ENCODE peak calls at places on chromosomes 16 and 17, in nine cellular contexts. D is astrocyte of the spinal cord; L is IMR-90; J is activated CD8-positive, alpha-beta T cell treated with anti-CD3 and anti-CD28 coated beads for 36 hours; Z is choroid plexus epithelial cell; K is AG04450; E is progenitor cell of endocrine pancreas; Q is GM12865; G is PC-9. I is an unnamed sample.
A peak's percentile ranks its signal among the peaks of the same experiment; 100 is the strongest.

GRCh38 chr17:5485270-5486205 is at the start of gene DERL2:
- DNase-seq in D (peak; percentile 25), L (peak; percentile 44), J (no peak), Z (peak; percentile 34), K (no peak), E (no peak), Q (no peak), G (no peak), I (no peak)

GRCh38 chr16:54538241-54538640 is 251.7 kb upstream of the IRX3 start:
- DNase-seq in D (no peak), L (no peak), J (no peak), Z (peak; percentile 7), K (no peak), E (no peak), Q (no peak), G (no peak), I (no peak)

GRCh38 chr16:72244853-72245252 is 72.9 kb upstream of the PMFBP1 start:
- DNase-seq in D (no peak), L (no peak), J (no peak), Z (peak; percentile 17), K (no peak), E (no peak), Q (no peak), G (no peak), I (no peak)

GRCh38 chr17:2084129-2084765 is 29.3 kb downstream of the HIC1 start:
- DNase-seq in D (peak; percentile 52), L (peak; percentile 53), J (no peak), Z (peak; percentile 56), K (no peak), E (no peak), Q (no peak), G (peak; percentile 95), I (no peak)

GRCh38 chr17:44118427-44119050 is 4.9 kb downstream of the HDAC5 start:
- DNase-seq in D (no peak), L (no peak), J (no peak), Z (no peak), K (no peak), E (no peak), Q (no peak), G (no peak), I (no peak)

GRCh38 chr16:86587487-86587886 is 9.1 kb downstream of the FOXL1 start:
- DNase-seq in D (no peak), L (no peak), J (no peak), Z (no peak), K (no peak), E (no peak), Q (no peak), G (no peak), I (no peak)

GRCh38 chr16:50388491-50388890 is 19.7 kb upstream of the BRD7 start:
- DNase-seq in D (no peak), L (no peak), J (no peak), Z (no peak), K (no peak), E (no peak), Q (no peak), G (no peak), I (no peak)

GRCh38 chr16:22189473-22190168 is 16.5 kb upstream of the EEF2K start:
- DNase-seq in D (peak; percentile 44), L (peak; percentile 16), J (peak; percentile 96), Z (peak; percentile 35), K (no peak), E (no peak), Q (peak; percentile 74), G (no peak), I (no peak)

GRCh38 chr16:4496305-4496704 is 20.1 kb downstream of the HMOX2 start:
- DNase-seq in D (peak; percentile 63), L (peak; percentile 85), J (no peak), Z (peak; percentile 42), K (no peak), E (no peak), Q (peak; percentile 36), G (peak; percentile 91), I (no peak)

GRCh38 chr17:79997004-79997673 is 38.5 kb downstream of the TBC1D16 start:
- DNase-seq in D (no peak), L (no peak), J (peak; percentile 89), Z (peak; percentile 52), K (no peak), E (no peak), Q (peak; percentile 65), G (no peak), I (no peak)

GRCh38 chr17:11268176-11268575 is 27.2 kb downstream of the SHISA6 start:
- DNase-seq in D (no peak), L (no peak), J (no peak), Z (no peak), K (no peak), E (no peak), Q (no peak), G (no peak), I (no peak)

GRCh38 chr17:11269210-11269609 is 28.2 kb downstream of the SHISA6 start:
- DNase-seq in D (no peak), L (no peak), J (no peak), Z (no peak), K (no peak), E (no peak), Q (no peak), G (no peak), I (no peak)

DNA sequence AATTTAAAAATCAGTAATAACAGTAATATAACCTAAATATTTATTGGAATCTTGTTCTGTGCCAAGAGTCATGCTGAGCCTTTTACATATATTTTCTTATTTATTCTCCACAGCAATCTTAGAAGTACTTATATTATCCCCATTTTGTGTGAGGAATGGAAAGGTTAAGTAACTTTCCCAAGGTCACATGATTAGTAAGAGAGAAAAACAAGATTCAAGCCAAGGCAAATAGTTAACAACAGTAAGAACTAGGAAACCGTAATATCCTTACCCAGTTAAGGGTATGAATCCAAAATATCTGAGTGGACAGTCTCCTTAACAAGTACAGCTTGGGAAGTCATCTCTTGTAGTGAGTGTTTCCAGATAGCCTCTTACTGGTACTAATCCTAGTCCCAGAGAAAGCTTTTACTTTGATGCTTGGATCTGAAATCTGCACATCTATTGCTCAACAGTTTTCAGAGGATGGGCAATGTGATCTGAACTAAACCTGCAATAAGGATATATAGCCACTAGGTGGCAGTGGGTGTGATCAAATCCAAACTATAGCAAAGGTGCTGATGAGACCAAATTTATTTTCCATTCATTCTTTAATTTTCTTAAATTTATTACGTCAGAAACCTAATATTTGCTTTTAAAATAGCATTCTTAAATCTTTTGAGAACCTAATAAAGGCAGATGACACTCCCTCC is 23.3 kb downstream of the SHISA6 start:
- DNase-seq in D (no peak), L (no peak), J (no peak), Z (no peak), K (no peak), E (no peak), Q (peak; percentile 10), G (no peak), I (no peak)
- TF ChIP-seq CTCF in D (no peak), L (no peak), J (peak; percentile 52), Z (no peak), K (no peak), E (peak; percentile 38), Q (peak; percentile 21), G (peak; percentile 52), I (no peak)

GRCh38 chr17:38751803-38752118 is 780 bp upstream of the PSMB3 start:
- DNase-seq in D (peak; percentile 87), L (peak; percentile 84), J (peak; percentile 88), Z (peak; percentile 89), K (peak; percentile 81), E (peak; percentile 83), Q (peak; percentile 90), G (peak; percentile 69), I (no peak)

GRCh38 chr17:38751144-38751802 is 1.3 kb upstream of the PSMB3 start:
- DNase-seq in D (peak; percentile 60), L (peak; percentile 21), J (no peak), Z (no peak), K (no peak), E (no peak), Q (no peak), G (no peak), I (no peak)

GRCh38 chr17:38750312-38751121 is 2.0 kb upstream of the PSMB3 start:
- DNase-seq in D (no peak), L (peak; percentile 22), J (peak; percentile 34), Z (no peak), K (no peak), E (no peak), Q (peak; percentile 53), G (peak; percentile 53), I (no peak)

GRCh38 chr17:38752119-38752929 is at the start of gene PSMB3:
- DNase-seq in D (peak; percentile 99), L (peak; percentile 100), J (peak; percentile 100), Z (peak; percentile 100), K (peak; percentile 97), E (peak; percentile 86), Q (peak; percentile 100), G (peak; percentile 99), I (peak; percentile 92)

GRCh38 chr17:38752930-38753506 is 477 bp downstream of the PSMB3 start:
- DNase-seq in D (no peak), L (no peak), J (no peak), Z (no peak), K (no peak), E (no peak), Q (no peak), G (no peak), I (no peak)
- TF ChIP-seq CTCF in D (no peak), L (peak; percentile 6), J (no peak), Z (no peak), K (no peak), E (no peak), Q (no peak), G (no peak), I (no peak)

DNA sequence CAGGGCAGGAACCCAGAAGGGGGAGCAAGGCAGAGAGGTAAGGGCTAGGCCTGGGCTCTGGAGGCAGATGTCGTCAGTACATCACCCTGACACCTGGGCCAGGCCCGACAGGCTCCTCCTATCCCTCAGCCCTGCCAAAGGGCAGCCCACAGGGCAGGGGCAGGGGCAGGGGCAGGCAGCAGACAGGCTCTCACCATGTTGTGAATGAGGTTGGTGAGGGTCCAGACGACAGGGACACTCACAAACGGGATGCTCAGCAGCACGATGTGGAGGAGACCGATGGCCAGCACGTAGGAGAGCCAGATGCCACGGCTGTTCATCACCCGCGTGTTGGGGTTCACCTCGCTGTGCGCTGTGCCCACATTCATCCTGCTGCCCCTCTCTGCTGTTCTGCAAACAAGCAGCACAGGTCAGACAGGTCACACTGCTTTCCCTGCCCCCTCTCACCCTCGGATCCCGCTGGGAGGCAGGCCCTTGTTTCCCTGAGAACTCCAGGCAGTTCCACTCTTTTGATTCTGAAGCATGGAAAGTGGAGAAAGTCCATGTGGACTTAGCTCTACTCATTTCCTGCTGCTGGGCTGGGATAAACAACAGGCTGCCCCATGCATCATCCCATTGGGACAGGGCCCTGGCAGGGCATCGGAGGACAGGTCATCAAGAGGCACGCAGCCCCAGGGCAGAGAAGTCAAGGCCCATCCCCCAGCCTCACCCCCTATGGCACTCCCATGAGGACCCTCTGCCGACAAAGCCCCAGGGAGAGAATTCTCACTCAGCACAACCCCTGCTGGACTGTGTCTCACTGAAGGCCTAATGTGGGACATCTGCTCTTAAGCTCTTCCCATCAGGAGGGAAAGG is 3.3 kb downstream of the ORMDL3 start:
- DNase-seq in D (peak; percentile 17), L (peak; percentile 49), J (peak; percentile 43), Z (peak; percentile 45), K (no peak), E (no peak), Q (no peak), G (no peak), I (no peak)
- TF ChIP-seq CTCF in D (peak; percentile 36), L (peak; percentile 13), J (no peak), Z (peak; percentile 69), K (no peak), E (peak; percentile 35), Q (no peak), G (no peak), I (peak; percentile 8)

DNA sequence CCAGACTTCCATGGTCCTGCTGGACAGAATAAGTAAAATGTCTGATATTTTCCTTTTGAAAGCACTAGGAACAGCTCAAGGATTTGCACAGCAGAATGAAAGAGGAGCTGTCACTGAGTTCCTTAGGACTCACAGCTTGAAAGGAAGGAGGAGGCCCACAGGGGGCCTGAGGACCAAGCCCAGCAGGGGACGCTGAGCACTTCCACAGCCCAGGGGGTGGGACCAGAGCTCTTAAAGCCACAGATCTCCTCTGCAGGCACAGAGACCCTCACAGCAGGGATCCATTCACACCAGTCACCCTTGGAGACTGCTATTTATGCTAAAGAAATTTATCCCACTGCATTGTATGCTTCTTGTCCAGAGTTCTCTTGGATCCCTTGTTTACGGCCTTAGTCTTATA is 253.3 kb downstream of the STX8 start:
- DNase-seq in D (no peak), L (no peak), J (no peak), Z (peak; percentile 55), K (no peak), E (no peak), Q (no peak), G (no peak), I (no peak)
- TF ChIP-seq CTCF in D (peak; percentile 26), L (no peak), J (no peak), Z (peak; percentile 58), K (peak; percentile 23), E (peak; percentile 33), Q (no peak), G (no peak), I (no peak)

I was measured in D721Med.